ENCODE peak calls at places on chromosomes 11 and 22, in nine cellular contexts. C is GM12865; K is lower leg skin; D is A549; B is cardiac fibroblast; G is fibroblast of mammary gland; Y is esophagus muscularis mucosa; W is astrocyte of the cerebellum; U is CD8-positive, alpha-beta T cell. H is an unnamed sample.
A peak's percentile ranks its signal among the peaks of the same experiment; 100 is the strongest.

GRCh38 chr11:67041602-67042001 is 15.0 kb upstream of the RHOD start:
- DNase-seq in B (no peak), G (no peak), W (no peak), C (no peak), K (no peak), Y (no peak), U (no peak), D (no peak), H (no peak)

GRCh38 chr11:12599408-12600143 is 74.6 kb upstream of the TEAD1 start:
- DNase-seq in D (peak; percentile 41), C (peak; percentile 65), W (no peak), U (peak; percentile 56), K (no peak), G (peak; percentile 29), B (peak; percentile 8), Y (no peak), H (no peak)

GRCh38 chr11:118406599-118407166 is 5.3 kb downstream of the ATP5MG start:
- DNase-seq in D (no peak), G (peak; percentile 74), K (no peak), Y (no peak), B (peak; percentile 16), U (no peak), C (peak; percentile 36), W (peak; percentile 43), H (peak; percentile 50)

GRCh38 chr11:74417379-74417804 is 19.2 kb upstream of the PGM2L1 start:
- DNase-seq in W (peak; percentile 82), G (peak; percentile 42), Y (no peak), K (no peak), B (no peak), D (no peak), C (no peak), U (no peak), H (peak; percentile 55)

GRCh38 chr22:24392218-24392931 is 35.0 kb upstream of the ADORA2A start:
- DNase-seq in Y (no peak), U (no peak), C (no peak), B (no peak), W (no peak), D (no peak), K (no peak), G (no peak), H (peak; percentile 35)

GRCh38 chr11:11246166-11246565 is 106.9 kb downstream of the CSNK2A3 start:
- DNase-seq in W (no peak), D (no peak), G (no peak), U (no peak), C (no peak), Y (no peak), K (no peak), B (no peak), H (no peak)

GRCh38 chr11:77416357-77416756 is 57.5 kb downstream of the PAK1 start:
- DNase-seq in D (no peak), U (no peak), K (no peak), W (no peak), B (no peak), Y (no peak), C (no peak), G (no peak), H (no peak)

GRCh38 chr11:19367051-19367709 is 126.4 kb upstream of the E2F8 start:
- DNase-seq in B (peak; percentile 53), K (peak; percentile 61), C (no peak), U (no peak), W (peak; percentile 42), G (peak; percentile 97), Y (no peak), D (no peak), H (peak; percentile 49)

GRCh38 chr22:27576815-27577564 is 224.6 kb downstream of the MN1 start:
- DNase-seq in Y (no peak), W (peak; percentile 65), K (no peak), B (peak; percentile 96), U (no peak), G (no peak), C (no peak), D (no peak), H (peak; percentile 74)

GRCh38 chr11:108037636-108038035 is 28.9 kb downstream of the CUL5 start:
- DNase-seq in B (peak; percentile 23), C (no peak), G (no peak), Y (no peak), D (no peak), W (no peak), U (no peak), K (no peak), H (peak; percentile 72)

GRCh38 chr11:65498042-65498726 is 661 bp upstream of the MALAT1 start:
- DNase-seq in W (no peak), K (no peak), U (peak; percentile 85), B (peak; percentile 81), Y (no peak), D (no peak), G (peak; percentile 75), C (peak; percentile 90), H (peak; percentile 82)

GRCh38 chr11:111530091-111530490 is 10.4 kb upstream of the LAYN start:
- DNase-seq in K (no peak), C (no peak), W (no peak), Y (no peak), B (peak; percentile 26), G (no peak), U (no peak), D (no peak), H (peak; percentile 56)

GRCh38 chr11:28447226-28447625 is 339.0 kb downstream of the METTL15 start:
- DNase-seq in Y (no peak), W (peak; percentile 24), U (no peak), K (no peak), B (peak; percentile 33), G (peak; percentile 35), D (no peak), C (no peak), H (peak; percentile 48)

GRCh38 chr11:50072226-50073112 is 39.8 kb downstream of the OR4C45 start:
- DNase-seq in C (no peak), K (no peak), W (no peak), D (no peak), B (no peak), U (no peak), G (no peak), Y (peak; percentile 62), H (no peak)

GRCh38 chr22:29128891-29129643 is 56.2 kb downstream of the KREMEN1 start:
- DNase-seq in D (no peak), C (no peak), K (no peak), G (peak; percentile 65), U (no peak), Y (no peak), B (no peak), W (no peak), H (peak; percentile 45)

GRCh38 chr22:29126670-29127069 is 53.8 kb downstream of the KREMEN1 start:
- DNase-seq in Y (no peak), D (no peak), C (no peak), K (no peak), W (no peak), G (no peak), B (no peak), U (no peak), H (no peak)

GRCh38 chr22:29129644-29130201 is 56.9 kb downstream of the KREMEN1 start:
- DNase-seq in B (no peak), U (no peak), D (no peak), C (no peak), G (no peak), Y (no peak), W (no peak), K (no peak), H (no peak)

GRCh38 chr22:29133603-29134133 is 60.8 kb downstream of the KREMEN1 start:
- DNase-seq in U (no peak), C (no peak), B (no peak), Y (no peak), G (no peak), D (no peak), W (no peak), K (no peak), H (no peak)

GRCh38 chr22:29130490-29130889 is 57.7 kb downstream of the KREMEN1 start:
- DNase-seq in B (no peak), D (no peak), G (no peak), W (no peak), U (no peak), Y (no peak), K (no peak), C (no peak), H (no peak)
- TF ChIP-seq CTCF in B (no peak), D (no peak), G (no peak), W (no peak), U (no peak), Y (no peak), K (no peak), C (no peak), H (no peak)

DNA sequence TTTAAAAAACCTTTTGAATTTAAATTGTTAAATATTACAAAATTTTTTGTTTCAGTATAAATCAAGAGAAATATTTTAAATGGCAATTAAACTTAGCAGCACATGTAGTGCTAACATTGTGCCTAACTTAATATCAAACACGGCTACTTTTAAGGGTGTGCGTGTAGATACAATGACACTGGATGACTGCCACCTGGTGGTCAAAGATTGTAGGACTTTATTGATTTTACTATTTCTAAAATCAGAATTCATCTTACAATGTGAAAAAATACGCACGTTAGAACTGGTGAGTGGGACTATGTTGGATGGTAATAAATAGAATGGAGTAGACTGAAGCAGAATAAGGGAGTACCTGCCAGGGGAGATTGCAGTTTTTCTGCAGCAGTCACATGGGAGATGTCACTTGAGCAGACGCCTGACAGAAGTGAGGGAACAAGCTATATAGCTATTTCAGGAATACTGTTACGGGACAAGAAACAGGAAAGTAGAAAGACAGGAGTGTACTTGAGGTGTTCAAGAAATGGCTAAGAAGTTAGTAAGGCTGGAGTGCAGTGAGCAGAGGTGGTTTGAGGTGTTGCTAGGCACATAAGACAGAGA is 52.9 kb downstream of the UVRAG start:
- DNase-seq in B (peak; percentile 68), U (peak; percentile 53), C (peak; percentile 72), G (peak; percentile 66), Y (no peak), K (peak; percentile 29), D (peak; percentile 43), W (peak; percentile 46), H (peak; percentile 64)
- H3K4me3 ChIP-seq in B (no peak overlapping the region), U (no peak overlapping the region), C (no peak overlapping the region), G (no peak overlapping the region), Y (no peak overlapping the region), K (no peak overlapping the region), D (no peak overlapping the region), W (no peak overlapping the region), H (no peak overlapping the region)

DNA sequence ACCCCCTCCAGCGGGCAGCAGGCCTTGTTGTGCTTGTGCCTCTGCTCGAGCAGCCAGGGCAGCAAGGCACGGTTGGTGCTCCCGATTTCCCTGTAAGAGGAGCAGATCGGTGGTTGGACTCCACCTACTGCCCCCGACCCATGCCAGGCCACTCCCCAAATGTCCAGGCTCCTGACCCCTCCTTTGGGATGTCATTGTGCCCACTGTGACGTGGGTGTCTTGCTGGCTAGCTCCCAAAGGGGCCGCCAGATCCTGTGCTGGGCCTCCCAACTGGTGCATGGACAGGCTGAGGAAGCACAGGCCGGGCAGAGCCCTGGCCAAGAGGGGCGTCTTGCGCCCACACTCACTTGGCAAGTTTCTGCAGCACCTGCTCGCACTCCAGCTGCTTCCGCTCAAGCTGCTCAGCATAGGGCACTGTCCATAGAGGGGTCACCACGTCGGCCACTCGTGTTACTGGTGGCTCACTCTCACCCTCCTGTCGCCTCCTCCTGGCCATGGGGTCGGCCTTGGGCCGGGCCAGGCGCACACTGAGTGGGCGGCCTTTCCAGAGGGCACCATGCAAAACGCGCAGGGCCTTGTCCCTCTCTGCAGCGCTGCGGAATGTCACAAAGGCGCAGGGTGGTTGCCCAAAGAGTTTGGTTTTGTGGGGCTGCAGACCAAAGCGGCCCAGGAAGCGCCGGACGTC is at the start of gene RANBP1:
- DNase-seq in C (no peak), U (no peak), G (no peak), B (no peak), W (no peak), K (no peak), Y (no peak), D (no peak), H (no peak)
- TF ChIP-seq CTCF in C (no peak), U (no peak), G (no peak), B (no peak), W (no peak), K (no peak), Y (no peak), D (no peak), H (no peak)

GRCh38 chr11:95256204-95256819 is 25.3 kb upstream of the SESN3 start:
- DNase-seq in G (peak; percentile 64), U (no peak), W (no peak), B (peak; percentile 45), D (no peak), K (no peak), C (peak; percentile 38), Y (no peak), H (peak; percentile 46)
- H3K4me3 ChIP-seq in G (no peak overlapping the region), U (no peak overlapping the region), W (no peak overlapping the region), B (no peak overlapping the region), D (no peak overlapping the region), K (no peak overlapping the region), C (no peak overlapping the region), Y (no peak overlapping the region), H (no peak overlapping the region)